ENCODE peak calls at places on chromosomes 3 and 15, in six cellular contexts. O is MM.1S, Y is GM23248, W is left ventricle myocardium inferior, X is ovary, I is colonic mucosa. J is an unnamed sample.

GRCh38 chr15:89774492-89774891 is 1.6 kb upstream of the MESP2 start:
- DNase-seq in W (no peak), Y (no peak), I (no peak), X (no peak), O (no peak), J (no peak)

GRCh38 chr3:32837789-32838188 is 20.0 kb downstream of the TRIM71 start:
- DNase-seq in I (no peak), X (no peak), W (no peak), O (no peak), Y (no peak), J (no peak)

GRCh38 chr3:194766845-194767244 is 81.2 kb downstream of the FAM43A start:
- DNase-seq in I (no peak), O (no peak), X (no peak), W (no peak), Y (no peak), J (no peak)

GRCh38 chr3:19775744-19776143 is 158.3 kb downstream of the EFHB start:
- DNase-seq in I (no peak), Y (no peak), X (no peak), O (no peak), W (no peak), J (no peak)

GRCh38 chr3:134079111-134079531 is 49.4 kb upstream of the SLCO2A1 start:
- DNase-seq in Y (peak; percentile 86), W (no peak), O (no peak), X (no peak), I (no peak), J (no peak)

GRCh38 chr15:81095690-81096365 is 38.2 kb upstream of the CFAP161 start:
- DNase-seq in X (no peak), I (no peak), Y (no peak), O (peak; percentile 82), W (no peak), J (no peak)

GRCh38 chr3:187146389-187146788 is 7.1 kb upstream of the RPL39L start:
- DNase-seq in Y (no peak), O (no peak), X (no peak), W (no peak), I (no peak), J (no peak)

GRCh38 chr3:158105710-158106438 is at the start of gene SHOX2:
- DNase-seq in W (no peak), O (peak; percentile 29), X (no peak), Y (peak; percentile 83), I (peak; percentile 54), J (peak; percentile 26)

GRCh38 chr3:112627419-112627818 is 13.5 kb downstream of the CCDC80 start:
- DNase-seq in W (peak; percentile 41), I (no peak), Y (peak; percentile 20), O (no peak), X (peak; percentile 34), J (no peak)

GRCh38 chr3:2921903-2922302 is 188.3 kb downstream of the IL5RA start:
- DNase-seq in W (no peak), Y (peak; percentile 5), X (no peak), I (no peak), O (peak; percentile 59), J (no peak)

GRCh38 chr15:95499397-95499796 is 831.1 kb upstream of the NR2F2 start:
- DNase-seq in W (no peak), I (no peak), Y (no peak), O (no peak), X (no peak), J (no peak)

GRCh38 chr15:95497681-95498080 is 832.8 kb upstream of the NR2F2 start:
- DNase-seq in W (no peak), X (no peak), O (no peak), I (no peak), Y (no peak), J (no peak)

GRCh38 chr15:95492388-95493070 is 838.0 kb upstream of the NR2F2 start:
- DNase-seq in Y (no peak), W (no peak), O (no peak), I (no peak), X (no peak), J (no peak)

GRCh38 chr15:95498956-95499355 is 831.5 kb upstream of the NR2F2 start:
- DNase-seq in Y (no peak), W (no peak), I (no peak), O (no peak), X (no peak), J (no peak)

GRCh38 chr15:95495033-95495541 is 835.4 kb upstream of the NR2F2 start:
- DNase-seq in I (no peak), Y (peak; percentile 44), X (peak; percentile 37), W (no peak), O (no peak), J (no peak)
- H3K4me3 ChIP-seq in I (no peak overlapping the region), Y (peak overlapping the region; percentile 45), X (no peak overlapping the region), W (no peak overlapping the region), O (no peak overlapping the region), J (no peak overlapping the region)

DNA sequence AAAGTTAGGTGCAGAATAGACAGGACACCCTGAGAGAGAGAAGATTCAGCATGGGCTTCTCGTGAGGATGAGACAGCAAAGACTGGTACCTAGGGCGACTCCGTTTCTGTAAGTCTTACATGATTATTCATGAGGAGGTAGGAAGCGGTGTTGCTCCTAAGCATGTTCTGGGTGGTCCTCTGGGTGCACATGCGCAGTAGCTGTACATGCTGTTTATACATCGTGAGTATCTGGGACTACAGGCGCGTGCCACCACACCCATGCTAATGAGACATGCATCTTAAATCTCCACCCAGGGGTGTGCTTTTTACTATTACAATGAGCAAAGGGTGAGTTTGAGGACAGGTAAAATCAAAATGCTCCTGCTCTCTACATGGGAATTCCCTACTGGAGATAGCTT is 12.3 kb downstream of the ALPK3 start:
- DNase-seq in X (no peak), I (no peak), Y (no peak), W (no peak), O (no peak), J (no peak)
- H3K4me1 ChIP-seq in X (peaks cover 28% of the 10 kb centered on the region), I (no peaks in the 10 kb centered on the region), Y (no peaks in the 10 kb centered on the region), W (peaks cover 100% of the 10 kb centered on the region), O (no peaks in the 10 kb centered on the region), J (no peaks in the 10 kb centered on the region)

DNA sequence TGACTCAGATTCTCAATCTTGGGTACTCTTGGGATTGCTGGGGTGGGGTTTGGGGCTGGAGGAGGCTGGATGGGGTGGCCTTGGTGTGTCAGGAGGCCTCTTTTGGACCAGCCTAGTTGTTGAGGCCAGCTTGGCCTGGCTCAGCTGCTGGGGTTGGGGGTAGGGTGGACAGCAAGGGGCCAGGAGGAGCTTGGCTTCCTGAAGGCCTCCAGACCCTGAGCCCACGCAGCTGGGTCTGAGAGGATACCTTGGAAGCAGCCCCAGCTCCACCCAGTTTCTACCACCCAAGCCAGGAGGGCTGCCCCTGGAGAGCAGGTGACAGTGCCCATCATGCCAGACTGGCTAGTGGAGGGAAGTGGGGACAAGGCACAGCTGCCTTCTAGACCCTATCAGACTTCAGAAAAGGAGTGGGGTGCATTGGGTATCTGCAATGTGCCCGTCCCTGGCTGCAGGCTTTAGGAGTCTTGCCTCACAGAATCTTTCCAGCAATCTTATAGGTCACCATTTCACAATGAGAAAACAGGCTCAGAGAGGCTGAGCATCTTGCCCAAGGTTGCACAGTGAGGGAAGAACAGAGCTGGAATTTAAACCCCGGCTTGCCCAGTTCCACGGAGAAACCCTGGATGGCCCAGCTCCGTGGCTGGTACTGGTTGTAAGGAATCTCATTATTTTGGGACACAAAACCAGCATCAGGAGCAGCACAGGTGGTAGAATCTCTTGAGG is 83.0 kb downstream of the LINGO1 start:
- DNase-seq in O (no peak), X (no peak), I (no peak), Y (no peak), W (no peak), J (no peak)
- H3K27me3 ChIP-seq in O (peaks cover 15% of the 10 kb centered on the region), X (no peaks in the 10 kb centered on the region), I (no peaks in the 10 kb centered on the region), Y (no peaks in the 10 kb centered on the region), W (no peaks in the 10 kb centered on the region), J (no peaks in the 10 kb centered on the region)

DNA sequence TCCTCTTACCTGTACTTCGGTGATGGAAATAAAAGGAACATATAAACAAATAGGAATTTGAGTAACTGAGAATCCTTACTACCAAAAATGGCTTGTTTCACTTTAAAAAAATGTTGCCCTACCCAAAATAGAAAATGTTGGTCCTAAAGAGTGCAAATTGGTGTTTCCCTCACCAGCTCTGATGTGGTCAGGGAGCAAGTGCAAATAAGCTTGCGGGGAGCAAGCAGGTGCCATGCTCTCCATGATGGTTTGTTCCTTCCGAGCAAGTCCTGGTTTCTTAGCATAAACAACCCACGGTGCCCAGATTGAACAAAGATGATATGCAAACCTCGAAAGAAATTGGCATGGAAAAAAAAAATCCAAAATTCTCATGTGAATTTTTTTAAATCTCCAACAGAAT is 68.8 kb downstream of the PGPEP1L start:
- DNase-seq in X (no peak), I (no peak), W (no peak), Y (no peak), O (no peak), J (no peak)
- H3K4me3 ChIP-seq in X (no peak overlapping the region), I (no peak overlapping the region), W (no peak overlapping the region), Y (no peak overlapping the region), O (no peak overlapping the region), J (no peak overlapping the region)